ENCODE peak calls at places on chromosomes 1 and 21, in five cellular contexts. W is stomach, A is endothelial cell of umbilical vein, N is heart right ventricle, T is PC-9. Z is an unnamed sample.
A peak's percentile ranks its signal among the peaks of the same experiment; 100 is the strongest.

GRCh38 chr1:906532-907420 is 16.9 kb upstream of the SAMD11 start:
- DNase-seq in N (peak; percentile 11), T (peak; percentile 64), A (no peak), W (peak; percentile 72), Z (peak; percentile 57)

GRCh38 chr1:92934395-92935378 is 26.6 kb downstream of the DIPK1A start:
- DNase-seq in A (peak; percentile 18), T (peak; percentile 30), N (peak; percentile 75), W (peak; percentile 44), Z (peak; percentile 30)

GRCh38 chr1:162384601-162385279 is 3.2 kb downstream of the C1orf226 start:
- DNase-seq in A (no peak), W (no peak), N (no peak), T (no peak), Z (no peak)

GRCh38 chr1:225481738-225482137 is 53.9 kb upstream of the LBR start:
- DNase-seq in N (no peak), W (no peak), A (no peak), T (no peak), Z (no peak)

GRCh38 chr1:156498447-156499193 is 2.0 kb downstream of the MEF2D start:
- DNase-seq in W (peak; percentile 54), A (peak; percentile 86), T (peak; percentile 17), N (peak; percentile 88), Z (peak; percentile 40)

GRCh38 chr1:117747605-117748004 is 141.8 kb downstream of the TENT5C start:
- DNase-seq in W (no peak), A (no peak), N (no peak), T (no peak), Z (no peak)

GRCh38 chr1:75991497-75992114 is 59.4 kb upstream of the ASB17 start:
- DNase-seq in W (peak; percentile 95), T (peak; percentile 68), N (peak; percentile 88), A (peak; percentile 81), Z (peak; percentile 88)

GRCh38 chr1:66556161-66556611 is 22.2 kb downstream of the SGIP1 start:
- DNase-seq in T (no peak), W (no peak), A (no peak), N (no peak), Z (no peak)

GRCh38 chr1:211332839-211333238 is 6.2 kb downstream of the TRAF5 start:
- DNase-seq in A (no peak), N (no peak), T (no peak), W (no peak), Z (no peak)

GRCh38 chr21:28537371-28538079 is 455.2 kb downstream of the LTN1 start:
- DNase-seq in T (no peak), W (no peak), N (no peak), A (peak; percentile 82), Z (no peak)

GRCh38 chr1:10074855-10075418 is 42.2 kb downstream of the UBE4B start:
- DNase-seq in T (no peak), A (no peak), W (no peak), N (no peak), Z (no peak)

GRCh38 chr1:14678011-14678638 is 79.6 kb downstream of the KAZN start:
- DNase-seq in T (no peak), A (no peak), N (no peak), W (no peak), Z (no peak)

GRCh38 chr1:20184481-20184900 is 1.4 kb upstream of the UBXN10 start:
- DNase-seq in W (no peak), A (no peak), N (no peak), T (no peak), Z (no peak)
- TF ChIP-seq CTCF in W (no peak), A (no peak), N (no peak), T (no peak), Z (no peak)

GRCh38 chr1:85237613-85238012 is 21.8 kb downstream of the C1orf52 start:
- DNase-seq in T (no peak), N (no peak), A (no peak), W (no peak), Z (no peak)

GRCh38 chr1:85244271-85245053 is 15.0 kb downstream of the C1orf52 start:
- DNase-seq in W (no peak), A (no peak), T (no peak), N (no peak), Z (no peak)

GRCh38 chr1:85240659-85241058 is 18.8 kb downstream of the C1orf52 start:
- DNase-seq in T (no peak), A (peak; percentile 39), W (no peak), N (no peak), Z (no peak)

GRCh38 chr1:85243336-85243735 is 16.1 kb downstream of the C1orf52 start:
- DNase-seq in W (no peak), T (no peak), A (no peak), N (no peak), Z (no peak)

DNA sequence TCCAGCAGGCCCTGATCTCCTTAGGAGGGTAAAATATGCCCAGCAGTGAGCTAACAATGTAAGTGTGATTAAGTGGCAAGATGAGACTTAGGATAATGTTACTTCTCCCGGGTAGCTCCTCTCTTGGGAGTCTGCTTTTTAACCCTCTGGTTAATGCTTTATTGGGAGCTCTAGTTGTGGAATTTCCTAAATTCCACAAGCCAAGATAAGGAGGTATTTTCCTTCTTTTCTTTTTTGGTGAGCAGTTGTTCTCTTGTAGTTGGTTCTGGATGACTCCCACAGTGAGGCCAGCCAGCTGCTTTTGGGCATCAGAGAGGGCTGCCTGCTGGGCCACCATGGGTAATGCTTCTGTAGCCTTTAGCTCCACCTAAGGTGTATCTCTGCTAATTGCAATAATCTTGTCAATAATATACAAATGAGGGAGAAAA is 19.3 kb downstream of the C1orf52 start:
- DNase-seq in W (no peak), N (no peak), A (no peak), T (no peak), Z (no peak)
- TF ChIP-seq CTCF in W (peak; percentile 16), N (peak; percentile 18), A (no peak), T (peak; percentile 43), Z (no peak)

DNA sequence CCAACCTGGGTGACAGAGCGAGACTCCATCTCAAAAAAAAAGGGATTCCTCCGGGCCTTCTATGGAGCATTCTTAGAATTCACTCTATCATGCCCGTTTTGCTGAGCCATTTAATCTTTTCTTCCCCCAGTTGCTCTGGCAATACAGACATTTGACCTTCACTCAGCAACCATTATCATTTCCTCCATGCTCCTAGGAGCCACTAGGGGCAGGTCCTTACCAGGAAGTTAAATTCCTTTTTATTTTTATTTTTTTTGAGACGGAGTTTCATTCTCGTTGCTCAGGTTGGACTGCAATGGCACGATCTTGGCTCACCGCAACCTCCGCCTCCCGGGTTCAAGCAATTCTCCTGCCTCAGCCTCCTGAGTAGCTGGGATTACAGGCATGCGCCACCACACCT is 9.7 kb upstream of the CGN start:
- DNase-seq in N (no peak), T (no peak), W (no peak), A (no peak), Z (no peak)
- TF ChIP-seq CTCF in N (no peak), T (peak; percentile 26), W (peak; percentile 24), A (no peak), Z (no peak)

DNA sequence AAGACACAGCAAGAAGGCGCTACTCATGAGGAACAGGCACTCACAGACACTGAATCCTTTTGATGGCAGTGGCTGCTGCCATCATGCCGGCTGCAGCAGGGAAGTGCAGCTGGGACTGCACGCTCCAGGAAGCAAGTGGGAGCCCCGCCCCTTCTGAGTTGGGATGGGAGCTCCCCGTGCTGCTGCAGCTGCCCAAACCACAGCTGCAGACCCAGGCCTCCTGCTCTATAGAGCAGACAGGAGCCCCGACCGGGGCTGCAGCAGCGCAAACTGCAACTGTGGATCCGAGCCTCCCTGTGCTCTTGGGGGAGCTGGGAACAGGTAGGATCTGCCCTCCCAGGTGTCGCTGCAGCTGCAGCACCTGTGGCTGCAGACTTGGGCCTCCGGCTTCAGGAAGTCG is 65.2 kb upstream of the MARK1 start:
- DNase-seq in T (peak; percentile 67), N (no peak), W (no peak), A (no peak), Z (no peak)
- TF ChIP-seq CTCF in T (no peak), N (no peak), W (no peak), A (no peak), Z (no peak)

GRCh38 chr21:40472026-40472425 is 374.9 kb downstream of the DSCAM start:
- DNase-seq in A (no peak), W (no peak), T (no peak), N (no peak), Z (no peak)

GRCh38 chr21:40471103-40471502 is 375.9 kb downstream of the DSCAM start:
- DNase-seq in N (no peak), A (no peak), T (no peak), W (no peak), Z (no peak)

GRCh38 chr21:40465382-40465781 is 381.6 kb downstream of the DSCAM start:
- DNase-seq in A (no peak), W (no peak), T (no peak), N (no peak), Z (no peak)

GRCh38 chr21:40466893-40467483 is 380.0 kb downstream of the DSCAM start:
- DNase-seq in N (peak; percentile 7), A (no peak), T (no peak), W (no peak), Z (no peak)
- TF ChIP-seq CTCF in N (peak; percentile 36), A (no peak), T (peak; percentile 63), W (peak; percentile 27), Z (peak; percentile 29)

GRCh38 chr1:210027994-210028393 is 90.0 kb downstream of the SYT14 start:
- DNase-seq in W (no peak), N (no peak), A (no peak), T (no peak), Z (no peak)

GRCh38 chr1:210025870-210026269 is 87.9 kb downstream of the SYT14 start:
- DNase-seq in N (no peak), A (no peak), W (no peak), T (no peak), Z (no peak)

GRCh38 chr1:210022044-210022443 is 84.0 kb downstream of the SYT14 start:
- DNase-seq in W (no peak), T (no peak), A (no peak), N (no peak), Z (no peak)

GRCh38 chr1:210024282-210024681 is 86.3 kb downstream of the SYT14 start:
- DNase-seq in N (no peak), A (no peak), W (no peak), T (no peak), Z (no peak)

GRCh38 chr1:210024996-210025395 is 87.0 kb downstream of the SYT14 start:
- DNase-seq in W (no peak), A (no peak), T (no peak), N (no peak), Z (no peak)
- TF ChIP-seq CTCF in W (no peak), A (no peak), T (no peak), N (no peak), Z (no peak)

DNA sequence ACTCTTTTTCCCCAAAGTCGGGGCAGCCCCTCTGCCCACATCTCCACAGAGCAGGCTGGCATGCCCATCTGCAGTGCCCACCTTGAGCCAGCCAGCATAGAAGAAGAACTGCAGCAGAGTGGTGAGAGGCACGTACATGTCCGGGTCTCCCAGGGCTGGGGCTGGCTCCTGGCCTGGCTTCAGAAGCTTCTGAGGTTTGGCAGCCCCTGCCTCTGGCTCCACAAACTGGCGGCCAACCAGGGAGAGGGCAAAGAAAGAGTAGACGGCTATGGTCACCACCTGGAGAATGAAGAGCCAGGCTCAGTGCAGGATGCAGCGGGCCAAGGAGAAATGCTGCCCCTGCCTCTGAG is 3.0 kb downstream of the BEST4 start:
- DNase-seq in N (no peak), A (no peak), T (no peak), W (no peak), Z (no peak)
- TF ChIP-seq CTCF in N (no peak), A (no peak), T (no peak), W (no peak), Z (no peak)